ENCODE peak calls at places on chromosomes 4 and X, in ten cellular contexts. L is NAMALWA; U is NCI-H82; I is astrocyte of the cerebellum; V is CD4-positive, alpha-beta T cell; Q is cardiac fibroblast; Y is activated naive CD8-positive, alpha-beta T cell treated with anti-CD3 and anti-CD28 coated beads, Interleukin-2, amount 50 U/mL, for 24 hours; G is Calu3; P is RWPE1; A is mucosa of descending colon. C is an unnamed sample.

GRCh38 chr4:128553665-128554515 is 255.6 kb upstream of the JADE1 start:
- DNase-seq in L (no peak), U (peak), I (no peak), V (no peak), Q (peak), Y (no peak), G (no peak), P (no peak), A (no peak), C (no peak)

GRCh38 chrX:29455702-29456101 is 759.7 kb upstream of the MAGEB2 start:
- DNase-seq in L (no peak), U (no peak), I (no peak), V (no peak), Q (no peak), Y (no peak), G (no peak), P (no peak), A (no peak), C (no peak)

GRCh38 chrX:45306794-45307193 is 106.1 kb upstream of the DIPK2B start:
- DNase-seq in L (no peak), U (no peak), I (no peak), V (no peak), Q (no peak), Y (no peak), G (no peak), P (no peak), A (no peak), C (no peak)

GRCh38 chr4:76305033-76305687 is 1.4 kb upstream of the STBD1 start:
- DNase-seq in L (no peak), U (no peak), I (no peak), V (no peak), Q (no peak), Y (peak), G (no peak), P (no peak), A (no peak), C (no peak)

GRCh38 chr4:80192252-80192866 is 4.9 kb upstream of the PRDM8 start:
- DNase-seq in L (no peak), U (no peak), I (no peak), V (no peak), Q (no peak), Y (no peak), G (no peak), P (no peak), A (no peak), C (no peak)

GRCh38 chr4:43875655-43876054 is 573.0 kb downstream of the KCTD8 start:
- DNase-seq in L (no peak), U (no peak), I (no peak), V (no peak), Q (no peak), Y (no peak), G (no peak), P (no peak), A (no peak), C (no peak)

GRCh38 chrX:43813898-43814297 is 68.4 kb downstream of the MAOB start:
- DNase-seq in L (peak), U (peak), I (no peak), V (no peak), Q (peak), Y (peak), G (peak), P (no peak), A (no peak), C (no peak)

GRCh38 chr4:127352220-127352619 is 280.5 kb upstream of the INTU start:
- DNase-seq in L (no peak), U (no peak), I (no peak), V (no peak), Q (no peak), Y (no peak), G (no peak), P (no peak), A (no peak), C (no peak)

GRCh38 chrX:40156472-40157227 is 58.9 kb upstream of the BCOR start:
- DNase-seq in L (no peak), U (peak), I (no peak), V (no peak), Q (no peak), Y (no peak), G (no peak), P (no peak), A (peak), C (no peak)

GRCh38 chr4:78691971-78692814 is 84.0 kb upstream of the BMP2K start:
- DNase-seq in L (peak), U (no peak), I (no peak), V (no peak), Q (peak), Y (no peak), G (no peak), P (no peak), A (no peak), C (peak)